ENCODE peak calls at places on chromosome 13, in four cellular contexts. F is activated CD8-positive, alpha-beta memory T cell treated with anti-CD3 and anti-CD28 coated beads for 1 hour; O is GM12891; Q is mucosa of gallbladder. K is an unnamed sample.

GRCh38 chr13:42071667-42072419 is 23.4 kb downstream of the DGKH start:
- DNase-seq in O (no peak), Q (no peak), F (no peak), K (no peak)

GRCh38 chr13:21736926-21737325 is 66.1 kb downstream of the FGF9 start:
- DNase-seq in Q (no peak), O (no peak), F (no peak), K (no peak)

GRCh38 chr13:101292711-101293110 is 123.6 kb downstream of the NALCN start:
- DNase-seq in F (no peak), O (no peak), Q (no peak), K (no peak)

GRCh38 chr13:47901451-47901850 is 99.6 kb downstream of the SUCLA2 start:
- DNase-seq in O (no peak), Q (no peak), F (no peak), K (peak; percentile 56)

GRCh38 chr13:80341098-80341701 is at the start of gene SPRY2:
- DNase-seq in F (no peak), O (no peak), Q (peak; percentile 95), K (peak; percentile 85)

GRCh38 chr13:23656637-23657036 is 86.4 kb downstream of the TNFRSF19 start:
- DNase-seq in Q (no peak), F (no peak), O (peak; percentile 21), K (no peak)

GRCh38 chr13:83372786-83373185 is 509.5 kb downstream of the SLITRK1 start:
- DNase-seq in F (no peak), Q (no peak), O (no peak), K (no peak)

GRCh38 chr13:99686944-99687382 is 185.7 kb downstream of the TM9SF2 start:
- DNase-seq in F (no peak), Q (no peak), O (no peak), K (no peak)

K was measured in PC-9.